ENCODE peak calls at places on chromosome 20, in eight cellular contexts. G, W, S, X, U, E, V and M are unnamed samples.

GRCh38 chr20:16381444-16381843 is 191.8 kb downstream of the KIF16B start:
- DNase-seq in G (no peak), W (no peak), S (no peak), X (no peak), U (no peak), E (no peak), V (no peak), M (no peak)

GRCh38 chr20:53725575-53725970 is 131.9 kb upstream of the ZNF217 start:
- DNase-seq in G (no peak), W (no peak), S (no peak), X (no peak), U (no peak), E (no peak), V (no peak), M (no peak)

GRCh38 chr20:50885781-50886180 is 45.5 kb downstream of the ADNP start:
- DNase-seq in G (no peak), W (no peak), S (no peak), X (no peak), U (no peak), E (no peak), V (no peak), M (no peak)

GRCh38 chr20:17617868-17618672 is 48.2 kb downstream of the DSTN start:
- DNase-seq in G (peak), W (no peak), S (no peak), X (no peak), U (no peak), E (no peak), V (no peak), M (no peak)

GRCh38 chr20:36462440-36463211 is 78.7 kb upstream of the MYL9 start:
- DNase-seq in G (peak), W (no peak), S (peak), X (peak), U (no peak), E (no peak), V (no peak), M (no peak)

GRCh38 chr20:61587910-61588309 is 335.8 kb downstream of the CDH4 start:
- DNase-seq in G (no peak), W (no peak), S (no peak), X (no peak), U (no peak), E (no peak), V (no peak), M (no peak)

GRCh38 chr20:8764289-8764962 is 304.5 kb upstream of the PLCB4 start:
- DNase-seq in G (no peak), W (no peak), S (no peak), X (no peak), U (no peak), E (no peak), V (no peak), M (no peak)

GRCh38 chr20:7195704-7196103 is 428.2 kb downstream of the BMP2 start:
- DNase-seq in G (no peak), W (no peak), S (no peak), X (peak), U (no peak), E (peak), V (no peak), M (no peak)

GRCh38 chr20:52972190-52972937 is at the start of gene TSHZ2:
- DNase-seq in G (no peak), W (peak), S (no peak), X (no peak), U (peak), E (peak), V (peak), M (no peak)

GRCh38 chr20:32675223-32675975 is 1.7 kb upstream of the C20orf203 start:
- DNase-seq in G (no peak), W (no peak), S (no peak), X (no peak), U (no peak), E (no peak), V (no peak), M (no peak)

GRCh38 chr20:38728911-38729642 is 4.8 kb downstream of the SLC32A1 start:
- DNase-seq in G (no peak), W (no peak), S (peak), X (no peak), U (no peak), E (no peak), V (no peak), M (no peak)

GRCh38 chr20:2688041-2688591 is 4.5 kb upstream of the EBF4 start:
- DNase-seq in G (no peak), W (peak), S (peak), X (peak), U (peak), E (no peak), V (peak), M (no peak)

GRCh38 chr20:31485450-31486339 is 10.6 kb downstream of the REM1 start:
- DNase-seq in G (peak), W (no peak), S (peak), X (no peak), U (no peak), E (no peak), V (no peak), M (no peak)

GRCh38 chr20:35680464-35681183 is 15.9 kb upstream of the CPNE1 start:
- DNase-seq in G (no peak), W (no peak), S (peak), X (no peak), U (no peak), E (no peak), V (no peak), M (no peak)

GRCh38 chr20:61967300-61967699 is 98.4 kb downstream of the TAF4 start:
- DNase-seq in G (no peak), W (no peak), S (no peak), X (no peak), U (no peak), E (no peak), V (no peak), M (no peak)

GRCh38 chr20:50731930-50732690 is 730 bp downstream of the PARD6B start:
- DNase-seq in G (no peak), W (no peak), S (peak), X (no peak), U (no peak), E (no peak), V (no peak), M (no peak)

GRCh38 chr20:2865630-2866029 is 7.7 kb upstream of the PTPRA start:
- DNase-seq in G (no peak), W (no peak), S (peak), X (no peak), U (no peak), E (no peak), V (no peak), M (no peak)

GRCh38 chr20:51412333-51412761 is 130.2 kb downstream of the NFATC2 start:
- DNase-seq in G (no peak), W (no peak), S (peak), X (peak), U (no peak), E (no peak), V (no peak), M (no peak)

GRCh38 chr20:58822175-58822574 is 28.5 kb downstream of the GNAS-AS1 start:
- DNase-seq in G (no peak), W (no peak), S (no peak), X (no peak), U (no peak), E (no peak), V (no peak), M (no peak)

GRCh38 chr20:62320581-62321354 is 18.0 kb downstream of the ADRM1 start:
- DNase-seq in G (no peak), W (no peak), S (no peak), X (no peak), U (no peak), E (no peak), V (no peak), M (no peak)

GRCh38 chr20:56431451-56431850 is 19.4 kb downstream of the CASS4 start:
- DNase-seq in G (no peak), W (no peak), S (no peak), X (no peak), U (no peak), E (no peak), V (no peak), M (no peak)

GRCh38 chr20:1431158-1431557 is 35.5 kb downstream of the NSFL1C start:
- DNase-seq in G (no peak), W (no peak), S (no peak), X (no peak), U (no peak), E (no peak), V (no peak), M (no peak)

GRCh38 chr20:24708411-24709295 is 239.2 kb downstream of the SYNDIG1 start:
- DNase-seq in G (peak), W (no peak), S (no peak), X (no peak), U (no peak), E (no peak), V (no peak), M (no peak)

GRCh38 chr20:32909896-32910571 is 51.3 kb downstream of the EFCAB8 start:
- DNase-seq in G (no peak), W (no peak), S (no peak), X (no peak), U (no peak), E (no peak), V (no peak), M (no peak)

GRCh38 chr20:14896569-14896968 is 559.2 kb upstream of the FLRT3 start:
- DNase-seq in G (no peak), W (no peak), S (no peak), X (no peak), U (no peak), E (no peak), V (no peak), M (no peak)

GRCh38 chr20:32970115-32970972 is 33.9 kb downstream of the SUN5 start:
- DNase-seq in G (peak), W (no peak), S (no peak), X (no peak), U (no peak), E (no peak), V (no peak), M (no peak)

GRCh38 chr20:13819885-13820645 is 35.2 kb downstream of the NDUFAF5 start:
- DNase-seq in G (no peak), W (no peak), S (peak), X (peak), U (no peak), E (no peak), V (no peak), M (peak)

GRCh38 chr20:44137210-44137781 is 49.7 kb downstream of the JPH2 start:
- DNase-seq in G (peak), W (no peak), S (no peak), X (no peak), U (no peak), E (no peak), V (no peak), M (no peak)

GRCh38 chr20:51371720-51372119 is 170.8 kb downstream of the NFATC2 start:
- DNase-seq in G (no peak), W (no peak), S (no peak), X (no peak), U (no peak), E (no peak), V (no peak), M (no peak)

GRCh38 chr20:10672579-10673127 is 1.1 kb downstream of the JAG1 start:
- DNase-seq in G (no peak), W (no peak), S (peak), X (peak), U (peak), E (peak), V (peak), M (no peak)

GRCh38 chr20:34249291-34249690 is 8.1 kb downstream of the ASIP start:
- DNase-seq in G (no peak), W (no peak), S (peak), X (no peak), U (no peak), E (no peak), V (no peak), M (no peak)

GRCh38 chr20:46027245-46027853 is 1.7 kb upstream of the SLC12A5 start:
- DNase-seq in G (no peak), W (no peak), S (peak), X (no peak), U (no peak), E (no peak), V (no peak), M (peak)

GRCh38 chr20:61847986-61848385 is 217.7 kb downstream of the TAF4 start:
- DNase-seq in G (no peak), W (no peak), S (no peak), X (no peak), U (no peak), E (no peak), V (no peak), M (no peak)

GRCh38 chr20:46129955-46130481 is 11.9 kb downstream of the CD40 start:
- DNase-seq in G (no peak), W (no peak), S (no peak), X (no peak), U (no peak), E (no peak), V (no peak), M (no peak)

GRCh38 chr20:62567246-62568044 is 74.9 kb upstream of the SLCO4A1 start:
- DNase-seq in G (no peak), W (no peak), S (no peak), X (no peak), U (no peak), E (no peak), V (no peak), M (no peak)

GRCh38 chr20:49612127-49612738 is 44.3 kb upstream of the PTGIS start:
- DNase-seq in G (no peak), W (no peak), S (no peak), X (no peak), U (no peak), E (no peak), V (no peak), M (no peak)

GRCh38 chr20:50746138-50746940 is 15.0 kb downstream of the PARD6B start:
- DNase-seq in G (no peak), W (no peak), S (no peak), X (no peak), U (no peak), E (no peak), V (no peak), M (peak)